ENCODE peak calls at places on chromosomes 13 and 19, in four cellular contexts. L is ovary; W is activated naive CD8-positive, alpha-beta T cell treated with anti-CD3 and anti-CD28 coated beads, Interleukin-2, amount 10 ng/mL, durations not matched to agents 7 days and 5 days; C is prostate gland. K is an unnamed sample.

GRCh38 chr19:16296713-16297112 is 27.9 kb upstream of the KLF2 start:
- DNase-seq in L (no peak), W (no peak), C (no peak), K (no peak)

GRCh38 chr19:8811315-8812172 is 20.6 kb downstream of the ZNF558 start:
- DNase-seq in L (no peak), W (no peak), C (no peak), K (no peak)

GRCh38 chr19:35476149-35476548 is 14.1 kb downstream of the KRTDAP start:
- DNase-seq in L (no peak), W (no peak), C (no peak), K (no peak)

GRCh38 chr19:5773276-5773675 is 11.3 kb downstream of the PRR22 start:
- DNase-seq in L (no peak), W (no peak), C (no peak), K (no peak)

GRCh38 chr13:34037636-34038325 is 219.8 kb downstream of the RFC3 start:
- DNase-seq in L (no peak), W (no peak), C (no peak), K (no peak)

GRCh38 chr13:109380457-109380856 is 405.9 kb downstream of the IRS2 start:
- DNase-seq in L (no peak), W (no peak), C (no peak), K (no peak)

GRCh38 chr13:33787051-33787591 is 30.8 kb upstream of the RFC3 start:
- DNase-seq in L (no peak), W (peak), C (no peak), K (no peak)

GRCh38 chr13:97600438-97601080 is 166.6 kb downstream of the RAP2A start:
- DNase-seq in L (no peak), W (no peak), C (no peak), K (no peak)

GRCh38 chr13:49206641-49207040 is 13.5 kb upstream of the MLNR start:
- DNase-seq in L (no peak), W (no peak), C (no peak), K (no peak)

K was measured in psoas muscle.